ENCODE peak calls at places on chromosomes 2 and 18, in six cellular contexts. One of them, this sample, is unnamed.

GRCh38 chr2:65351234-65351947 is 81.0 kb downstream of the SPRED2 start:
- DNase-seq in GM23338: no peak
- DNase-seq in HepG2: no peak
- DNase-seq in GM12878: no peak
- DNase-seq in K562: peak; percentile 66
- DNase-seq in H1: no peak
- DNase-seq in this sample: no peak

GRCh38 chr2:56009758-56010534 is 86.4 kb upstream of the EFEMP1 start:
- DNase-seq in GM23338: peak; percentile 49
- DNase-seq in HepG2: peak; percentile 42
- DNase-seq in GM12878: no peak
- DNase-seq in K562: no peak
- DNase-seq in H1: no peak
- DNase-seq in this sample: no peak

GRCh38 chr2:33443272-33443829 is 33.1 kb upstream of the RASGRP3 start:
- DNase-seq in GM23338: no peak
- DNase-seq in HepG2: no peak
- DNase-seq in GM12878: no peak
- DNase-seq in K562: no peak
- DNase-seq in H1: no peak
- DNase-seq in this sample: no peak

GRCh38 chr2:37827911-37828411 is 97.1 kb upstream of the RMDN2 start:
- DNase-seq in GM23338: no peak
- DNase-seq in HepG2: peak; percentile 78
- DNase-seq in GM12878: no peak
- DNase-seq in K562: no peak
- DNase-seq in H1: no peak
- DNase-seq in this sample: no peak

GRCh38 chr2:180161415-180161814 is 154.3 kb upstream of the CWC22 start:
- DNase-seq in GM23338: no peak
- DNase-seq in HepG2: no peak
- DNase-seq in GM12878: no peak
- DNase-seq in K562: no peak
- DNase-seq in H1: no peak
- DNase-seq in this sample: no peak

GRCh38 chr2:128833628-128834027 is 515.0 kb upstream of the HS6ST1 start:
- DNase-seq in GM23338: no peak
- DNase-seq in HepG2: no peak
- DNase-seq in GM12878: no peak
- DNase-seq in K562: no peak
- DNase-seq in H1: no peak
- DNase-seq in this sample: no peak

GRCh38 chr2:241081190-241081642 is 20.9 kb downstream of the MTERF4 start:
- DNase-seq in GM23338: no peak
- DNase-seq in HepG2: no peak
- DNase-seq in GM12878: no peak
- DNase-seq in K562: no peak
- DNase-seq in H1: no peak
- DNase-seq in this sample: no peak

GRCh38 chr2:209629622-209630021 is 142.0 kb upstream of the UNC80 start:
- DNase-seq in GM23338: peak; percentile 41
- DNase-seq in HepG2: no peak
- DNase-seq in GM12878: no peak
- DNase-seq in K562: no peak
- DNase-seq in H1: no peak
- DNase-seq in this sample: no peak

GRCh38 chr2:7480431-7480830 is 563.2 kb downstream of the RNF144A start:
- DNase-seq in GM23338: no peak
- DNase-seq in HepG2: no peak
- DNase-seq in GM12878: no peak
- DNase-seq in K562: no peak
- DNase-seq in H1: no peak
- DNase-seq in this sample: no peak

GRCh38 chr2:226515344-226516055 is 284.1 kb downstream of the IRS1 start:
- DNase-seq in GM23338: no peak
- DNase-seq in HepG2: peak; percentile 94
- DNase-seq in GM12878: no peak
- DNase-seq in K562: no peak
- DNase-seq in H1: no peak
- DNase-seq in this sample: no peak

GRCh38 chr18:76604642-76605240 is 109.7 kb upstream of the ZNF516 start:
- DNase-seq in GM23338: no peak
- DNase-seq in HepG2: no peak
- DNase-seq in GM12878: no peak
- DNase-seq in K562: no peak
- DNase-seq in H1: no peak
- DNase-seq in this sample: no peak

GRCh38 chr2:13067508-13067907 is 350.8 kb downstream of the TRIB2 start:
- DNase-seq in GM23338: no peak
- DNase-seq in HepG2: no peak
- DNase-seq in GM12878: no peak
- DNase-seq in K562: no peak
- DNase-seq in H1: no peak
- DNase-seq in this sample: no peak

GRCh38 chr2:241811952-241812729 is 3.1 kb downstream of the NEU4 start:
- DNase-seq in GM23338: no peak
- DNase-seq in HepG2: no peak
- DNase-seq in GM12878: no peak
- DNase-seq in K562: no peak
- DNase-seq in H1: no peak
- DNase-seq in this sample: no peak

GRCh38 chr2:45207105-45207504 is 197.9 kb upstream of the SIX2 start:
- DNase-seq in GM23338: no peak
- DNase-seq in HepG2: no peak
- DNase-seq in GM12878: no peak
- DNase-seq in K562: no peak
- DNase-seq in H1: peak; percentile 8
- DNase-seq in this sample: no peak

GRCh38 chr2:58035352-58035751 is 11.3 kb upstream of the VRK2 start:
- DNase-seq in GM23338: no peak
- DNase-seq in HepG2: no peak
- DNase-seq in GM12878: no peak
- DNase-seq in K562: no peak
- DNase-seq in H1: no peak
- DNase-seq in this sample: no peak

GRCh38 chr2:101998556-101999121 is 6.9 kb downstream of the IL1R2 start:
- DNase-seq in GM23338: no peak
- DNase-seq in HepG2: peak; percentile 70
- DNase-seq in GM12878: no peak
- DNase-seq in K562: no peak
- DNase-seq in H1: no peak
- DNase-seq in this sample: no peak

GRCh38 chr2:33380001-33380609 is 96.3 kb upstream of the RASGRP3 start:
- DNase-seq in GM23338: peak; percentile 73
- DNase-seq in HepG2: no peak
- DNase-seq in GM12878: no peak
- DNase-seq in K562: peak; percentile 44
- DNase-seq in H1: no peak
- DNase-seq in this sample: no peak

GRCh38 chr2:39068757-39069515 is 51.9 kb downstream of the SOS1 start:
- DNase-seq in GM23338: no peak
- DNase-seq in HepG2: no peak
- DNase-seq in GM12878: no peak
- DNase-seq in K562: no peak
- DNase-seq in H1: no peak
- DNase-seq in this sample: no peak

GRCh38 chr2:68741805-68742306 is 7.2 kb downstream of the ARHGAP25 start:
- DNase-seq in GM23338: no peak
- DNase-seq in HepG2: no peak
- DNase-seq in GM12878: no peak
- DNase-seq in K562: no peak
- DNase-seq in H1: peak; percentile 16
- DNase-seq in this sample: no peak

GRCh38 chr2:63060079-63060482 is 9.5 kb downstream of the OTX1 start:
- DNase-seq in GM23338: no peak
- DNase-seq in HepG2: no peak
- DNase-seq in GM12878: no peak
- DNase-seq in K562: no peak
- DNase-seq in H1: no peak
- DNase-seq in this sample: no peak

GRCh38 chr2:84257871-84258270 is 201.2 kb downstream of the SUCLG1 start:
- DNase-seq in GM23338: peak; percentile 41
- DNase-seq in HepG2: peak; percentile 42
- DNase-seq in GM12878: no peak
- DNase-seq in K562: no peak
- DNase-seq in H1: no peak
- DNase-seq in this sample: no peak

GRCh38 chr2:173982918-173983317 is 17.7 kb upstream of the SP3 start:
- DNase-seq in GM23338: no peak
- DNase-seq in HepG2: no peak
- DNase-seq in GM12878: no peak
- DNase-seq in K562: no peak
- DNase-seq in H1: no peak
- DNase-seq in this sample: no peak

GRCh38 chr18:74498712-74499629 is 2.8 kb downstream of the CNDP2 start:
- DNase-seq in GM23338: no peak
- DNase-seq in HepG2: no peak
- DNase-seq in GM12878: peak; percentile 56
- DNase-seq in K562: peak; percentile 31
- DNase-seq in H1: no peak
- DNase-seq in this sample: no peak

GRCh38 chr2:222733846-222734689 is 62.6 kb downstream of the MOGAT1 start:
- DNase-seq in GM23338: no peak
- DNase-seq in HepG2: peak; percentile 98
- DNase-seq in GM12878: no peak
- DNase-seq in K562: no peak
- DNase-seq in H1: no peak
- DNase-seq in this sample: no peak

DNA sequence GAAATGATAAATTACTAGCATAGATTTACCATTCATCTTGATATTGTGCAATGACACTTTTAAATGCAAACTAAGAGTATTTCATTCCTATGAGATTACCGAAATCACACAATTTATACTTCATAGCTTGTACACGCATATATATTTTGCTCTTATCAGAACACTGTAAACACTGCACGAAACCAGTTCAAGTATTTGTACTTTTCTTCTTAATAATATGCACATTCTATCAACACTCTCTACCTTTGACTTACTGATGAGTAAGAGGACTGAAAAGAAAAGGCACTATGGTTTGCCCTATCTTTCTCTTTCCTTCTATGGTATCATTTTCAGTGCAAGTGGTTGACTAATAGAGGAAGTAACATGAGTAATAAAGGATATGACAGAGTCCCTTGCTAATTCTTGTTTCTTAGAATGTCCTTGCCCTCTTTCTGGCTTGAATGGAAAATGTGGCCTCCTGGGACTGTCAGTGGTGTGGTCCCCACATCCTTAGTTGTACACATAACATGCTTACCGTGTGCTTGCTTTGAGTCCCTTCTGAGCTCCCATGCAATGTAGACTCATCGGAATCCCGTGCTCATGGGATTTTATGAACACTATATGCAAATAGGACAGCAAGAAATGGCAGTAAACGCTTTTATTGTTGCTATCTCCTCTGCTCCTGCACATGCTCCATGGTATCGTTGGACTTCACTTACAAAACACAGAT is 363.5 kb upstream of the TNP1 start:
- DNase-seq in GM23338: no peak
- DNase-seq in HepG2: no peak
- DNase-seq in GM12878: peak; percentile 93
- DNase-seq in K562: no peak
- DNase-seq in H1: no peak
- DNase-seq in this sample: no peak
- TF ChIP-seq CREB1 in GM23338: no peak
- TF ChIP-seq CREB1 in HepG2: no peak
- TF ChIP-seq CREB1 in GM12878: peak; percentile 81
- TF ChIP-seq CREB1 in K562: no peak
- TF ChIP-seq CREB1 in H1: no peak
- TF ChIP-seq CREB1 in this sample: no peak

GRCh38 chr2:196177124-196177523 is 5.7 kb upstream of the STK17B start:
- DNase-seq in GM23338: no peak
- DNase-seq in HepG2: no peak
- DNase-seq in GM12878: no peak
- DNase-seq in K562: peak; percentile 61
- DNase-seq in H1: no peak
- DNase-seq in this sample: no peak
- TF ChIP-seq CREB1 in GM23338: no peak
- TF ChIP-seq CREB1 in HepG2: no peak
- TF ChIP-seq CREB1 in GM12878: no peak
- TF ChIP-seq CREB1 in K562: peak; percentile 55
- TF ChIP-seq CREB1 in H1: no peak
- TF ChIP-seq CREB1 in this sample: no peak

GRCh38 chr2:220940646-220941045 is 631.5 kb downstream of the EPHA4 start:
- DNase-seq in GM23338: no peak
- DNase-seq in HepG2: no peak
- DNase-seq in GM12878: no peak
- DNase-seq in K562: no peak
- DNase-seq in H1: no peak
- DNase-seq in this sample: no peak

GRCh38 chr2:220936641-220937197 is 635.4 kb downstream of the EPHA4 start:
- DNase-seq in GM23338: peak; percentile 3
- DNase-seq in HepG2: peak; percentile 64
- DNase-seq in GM12878: no peak
- DNase-seq in K562: no peak
- DNase-seq in H1: no peak
- DNase-seq in this sample: no peak

GRCh38 chr2:220937231-220937630 is 634.9 kb downstream of the EPHA4 start:
- DNase-seq in GM23338: no peak
- DNase-seq in HepG2: no peak
- DNase-seq in GM12878: no peak
- DNase-seq in K562: no peak
- DNase-seq in H1: no peak
- DNase-seq in this sample: no peak

GRCh38 chr2:220946552-220946951 is 625.6 kb downstream of the EPHA4 start:
- DNase-seq in GM23338: no peak
- DNase-seq in HepG2: no peak
- DNase-seq in GM12878: no peak
- DNase-seq in K562: no peak
- DNase-seq in H1: no peak
- DNase-seq in this sample: no peak

GRCh38 chr2:220941683-220942082 is 630.4 kb downstream of the EPHA4 start:
- DNase-seq in GM23338: no peak
- DNase-seq in HepG2: no peak
- DNase-seq in GM12878: no peak
- DNase-seq in K562: no peak
- DNase-seq in H1: no peak
- DNase-seq in this sample: no peak
- TF ChIP-seq CREB1 in GM23338: no peak
- TF ChIP-seq CREB1 in HepG2: no peak
- TF ChIP-seq CREB1 in GM12878: no peak
- TF ChIP-seq CREB1 in K562: no peak
- TF ChIP-seq CREB1 in H1: no peak
- TF ChIP-seq CREB1 in this sample: no peak

GRCh38 chr2:121562269-121563176 is 31.8 kb downstream of the RNU4ATAC start:
- DNase-seq in GM23338: no peak
- DNase-seq in HepG2: no peak
- DNase-seq in GM12878: no peak
- DNase-seq in K562: no peak
- DNase-seq in H1: no peak
- DNase-seq in this sample: no peak

GRCh38 chr2:121564905-121565304 is 34.2 kb downstream of the RNU4ATAC start:
- DNase-seq in GM23338: no peak
- DNase-seq in HepG2: peak; percentile 28
- DNase-seq in GM12878: no peak
- DNase-seq in K562: no peak
- DNase-seq in H1: no peak
- DNase-seq in this sample: no peak

GRCh38 chr2:121558329-121558728 is 27.6 kb downstream of the RNU4ATAC start:
- DNase-seq in GM23338: no peak
- DNase-seq in HepG2: no peak
- DNase-seq in GM12878: no peak
- DNase-seq in K562: no peak
- DNase-seq in H1: no peak
- DNase-seq in this sample: no peak

GRCh38 chr2:121565389-121566250 is 34.9 kb downstream of the RNU4ATAC start:
- DNase-seq in GM23338: no peak
- DNase-seq in HepG2: no peak
- DNase-seq in GM12878: no peak
- DNase-seq in K562: no peak
- DNase-seq in H1: no peak
- DNase-seq in this sample: no peak

GRCh38 chr2:121561617-121562268 is 31.1 kb downstream of the RNU4ATAC start:
- DNase-seq in GM23338: no peak
- DNase-seq in HepG2: no peak
- DNase-seq in GM12878: no peak
- DNase-seq in K562: no peak
- DNase-seq in H1: no peak
- DNase-seq in this sample: no peak
- TF ChIP-seq CREB1 in GM23338: no peak
- TF ChIP-seq CREB1 in HepG2: no peak
- TF ChIP-seq CREB1 in GM12878: no peak
- TF ChIP-seq CREB1 in K562: no peak
- TF ChIP-seq CREB1 in H1: no peak
- TF ChIP-seq CREB1 in this sample: no peak